ENCODE peak calls at places on chromosomes 4 and X, in nine cellular contexts. One of them, this sample, is unnamed.

GRCh38 chr4:184653650-184654049 is 4.1 kb downstream of the PRIMPOL start:
- DNase-seq in lung: no peak
- DNase-seq in tibial artery: no peak
- DNase-seq in adrenal gland: no peak
- DNase-seq in mammary epithelial cell: no peak
- DNase-seq in SK-N-SH: no peak
- DNase-seq in OCI-LY7: no peak
- DNase-seq in coronary artery: no peak
- DNase-seq in MM.1S: no peak
- DNase-seq in this sample: no peak

GRCh38 chrX:45842916-45843315 is 642.2 kb upstream of the DIPK2B start:
- DNase-seq in mammary epithelial cell: no peak
- DNase-seq in MM.1S: no peak
- DNase-seq in adrenal gland: no peak
- DNase-seq in coronary artery: no peak
- DNase-seq in tibial artery: no peak
- DNase-seq in lung: no peak
- DNase-seq in SK-N-SH: no peak
- DNase-seq in OCI-LY7: no peak
- DNase-seq in this sample: no peak

GRCh38 chr4:40196724-40197281 is at the start of gene RHOH:
- DNase-seq in OCI-LY7: peak; percentile 93
- DNase-seq in tibial artery: no peak
- DNase-seq in SK-N-SH: no peak
- DNase-seq in adrenal gland: no peak
- DNase-seq in mammary epithelial cell: no peak
- DNase-seq in lung: no peak
- DNase-seq in coronary artery: no peak
- DNase-seq in MM.1S: peak; percentile 94
- DNase-seq in this sample: no peak

GRCh38 chr4:59086410-59086809 is 1976.2 kb upstream of the IGFBP7 start:
- DNase-seq in mammary epithelial cell: no peak
- DNase-seq in coronary artery: no peak
- DNase-seq in lung: no peak
- DNase-seq in MM.1S: no peak
- DNase-seq in SK-N-SH: no peak
- DNase-seq in adrenal gland: no peak
- DNase-seq in OCI-LY7: no peak
- DNase-seq in tibial artery: no peak
- DNase-seq in this sample: no peak

GRCh38 chr4:187478292-187479205 is 517.0 kb upstream of the ZFP42 start:
- DNase-seq in MM.1S: no peak
- DNase-seq in OCI-LY7: no peak
- DNase-seq in SK-N-SH: no peak
- DNase-seq in lung: no peak
- DNase-seq in coronary artery: peak; percentile 80
- DNase-seq in adrenal gland: no peak
- DNase-seq in mammary epithelial cell: peak; percentile 35
- DNase-seq in tibial artery: peak; percentile 40
- DNase-seq in this sample: peak; percentile 21

GRCh38 chr4:725368-726234 is 20.0 kb downstream of the PCGF3 start:
- DNase-seq in adrenal gland: peak; percentile 63
- DNase-seq in lung: no peak
- DNase-seq in mammary epithelial cell: no peak
- DNase-seq in SK-N-SH: no peak
- DNase-seq in OCI-LY7: no peak
- DNase-seq in MM.1S: no peak
- DNase-seq in tibial artery: no peak
- DNase-seq in coronary artery: no peak
- DNase-seq in this sample: no peak

GRCh38 chr4:74056114-74056857 is 17.8 kb upstream of the CXCL3 start:
- DNase-seq in lung: no peak
- DNase-seq in coronary artery: no peak
- DNase-seq in MM.1S: no peak
- DNase-seq in SK-N-SH: no peak
- DNase-seq in mammary epithelial cell: peak; percentile 51
- DNase-seq in adrenal gland: no peak
- DNase-seq in tibial artery: no peak
- DNase-seq in OCI-LY7: no peak
- DNase-seq in this sample: peak; percentile 44

GRCh38 chrX:49844622-49845021 is 15.5 kb downstream of the PAGE4 start:
- DNase-seq in adrenal gland: no peak
- DNase-seq in OCI-LY7: no peak
- DNase-seq in MM.1S: no peak
- DNase-seq in tibial artery: no peak
- DNase-seq in coronary artery: no peak
- DNase-seq in lung: no peak
- DNase-seq in mammary epithelial cell: no peak
- DNase-seq in SK-N-SH: no peak
- DNase-seq in this sample: no peak

GRCh38 chr4:16082424-16083216 is 1.2 kb downstream of the PROM1 start:
- DNase-seq in coronary artery: no peak
- DNase-seq in OCI-LY7: no peak
- DNase-seq in SK-N-SH: peak; percentile 73
- DNase-seq in mammary epithelial cell: peak; percentile 9
- DNase-seq in tibial artery: no peak
- DNase-seq in lung: peak; percentile 34
- DNase-seq in adrenal gland: no peak
- DNase-seq in MM.1S: no peak
- DNase-seq in this sample: peak; percentile 11

GRCh38 chr4:76601791-76602190 is 166.8 kb downstream of the SHROOM3 start:
- DNase-seq in SK-N-SH: no peak
- DNase-seq in OCI-LY7: no peak
- DNase-seq in lung: no peak
- DNase-seq in mammary epithelial cell: no peak
- DNase-seq in coronary artery: no peak
- DNase-seq in adrenal gland: no peak
- DNase-seq in tibial artery: no peak
- DNase-seq in MM.1S: peak; percentile 44
- DNase-seq in this sample: no peak

GRCh38 chrX:134095366-134095765 is 110.0 kb upstream of the GPC3 start:
- DNase-seq in lung: no peak
- DNase-seq in SK-N-SH: no peak
- DNase-seq in MM.1S: no peak
- DNase-seq in OCI-LY7: no peak
- DNase-seq in adrenal gland: no peak
- DNase-seq in mammary epithelial cell: no peak
- DNase-seq in coronary artery: no peak
- DNase-seq in tibial artery: no peak
- DNase-seq in this sample: no peak

GRCh38 chr4:25939330-25939729 is 25.3 kb downstream of the SMIM20 start:
- DNase-seq in lung: no peak
- DNase-seq in mammary epithelial cell: no peak
- DNase-seq in MM.1S: no peak
- DNase-seq in OCI-LY7: no peak
- DNase-seq in tibial artery: no peak
- DNase-seq in adrenal gland: no peak
- DNase-seq in coronary artery: no peak
- DNase-seq in SK-N-SH: no peak
- DNase-seq in this sample: no peak
- TF ChIP-seq CTCF in lung: no peak
- TF ChIP-seq CTCF in mammary epithelial cell: no peak
- TF ChIP-seq CTCF in MM.1S: peak; percentile 13
- TF ChIP-seq CTCF in OCI-LY7: peak; percentile 41
- TF ChIP-seq CTCF in tibial artery: no peak
- TF ChIP-seq CTCF in adrenal gland: no peak
- TF ChIP-seq CTCF in coronary artery: no peak
- TF ChIP-seq CTCF in SK-N-SH: no peak
- TF ChIP-seq CTCF in this sample: no peak

GRCh38 chrX:84735025-84735424 is 232.8 kb upstream of the HDX start:
- DNase-seq in OCI-LY7: no peak
- DNase-seq in lung: no peak
- DNase-seq in adrenal gland: no peak
- DNase-seq in coronary artery: no peak
- DNase-seq in tibial artery: no peak
- DNase-seq in MM.1S: no peak
- DNase-seq in SK-N-SH: no peak
- DNase-seq in mammary epithelial cell: peak; percentile 77
- DNase-seq in this sample: no peak
- H3K27ac ChIP-seq in OCI-LY7: no peak overlapping the region
- H3K27ac ChIP-seq in lung: no peak overlapping the region
- H3K27ac ChIP-seq in adrenal gland: no peak overlapping the region
- H3K27ac ChIP-seq in coronary artery: no peak overlapping the region
- H3K27ac ChIP-seq in tibial artery: no peak overlapping the region
- H3K27ac ChIP-seq in MM.1S: no peak overlapping the region
- H3K27ac ChIP-seq in SK-N-SH: no peak overlapping the region
- H3K27ac ChIP-seq in mammary epithelial cell: no peak overlapping the region
- H3K27ac ChIP-seq in this sample: no peak overlapping the region

DNA sequence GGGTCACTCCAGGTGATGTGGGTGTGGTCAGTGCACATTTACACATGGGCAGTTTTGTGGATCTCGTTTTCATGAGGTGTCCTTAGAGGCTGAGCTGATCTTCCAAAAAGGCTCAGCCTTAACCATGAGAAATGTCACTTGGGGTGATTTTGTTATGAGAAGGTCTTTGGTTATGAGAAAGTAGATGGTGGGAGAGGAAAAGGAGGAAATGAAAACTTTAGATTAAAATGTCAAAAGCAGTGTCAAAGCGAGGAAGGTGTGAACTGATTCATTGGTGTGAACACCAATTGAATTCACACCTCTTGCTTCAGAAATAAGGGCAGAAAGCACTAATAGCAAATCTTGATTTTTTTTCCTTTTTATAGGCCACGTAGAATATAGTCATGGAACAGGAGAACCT is 100.2 kb upstream of the ANXA3 start:
- DNase-seq in OCI-LY7: no peak
- DNase-seq in mammary epithelial cell: no peak
- DNase-seq in SK-N-SH: no peak
- DNase-seq in coronary artery: no peak
- DNase-seq in MM.1S: no peak
- DNase-seq in tibial artery: no peak
- DNase-seq in adrenal gland: no peak
- DNase-seq in lung: no peak
- DNase-seq in this sample: no peak
- TF ChIP-seq CTCF in OCI-LY7: no peak
- TF ChIP-seq CTCF in mammary epithelial cell: no peak
- TF ChIP-seq CTCF in SK-N-SH: no peak
- TF ChIP-seq CTCF in coronary artery: no peak
- TF ChIP-seq CTCF in MM.1S: no peak
- TF ChIP-seq CTCF in tibial artery: no peak
- TF ChIP-seq CTCF in adrenal gland: no peak
- TF ChIP-seq CTCF in lung: no peak
- TF ChIP-seq CTCF in this sample: no peak

GRCh38 chrX:141989802-141990201 is 86.1 kb downstream of the MAGEC1 start:
- DNase-seq in mammary epithelial cell: no peak
- DNase-seq in tibial artery: peak; percentile 27
- DNase-seq in coronary artery: no peak
- DNase-seq in OCI-LY7: no peak
- DNase-seq in lung: no peak
- DNase-seq in SK-N-SH: no peak
- DNase-seq in adrenal gland: no peak
- DNase-seq in MM.1S: no peak
- DNase-seq in this sample: no peak
- H3K27ac ChIP-seq in mammary epithelial cell: no peak overlapping the region
- H3K27ac ChIP-seq in tibial artery: no peak overlapping the region
- H3K27ac ChIP-seq in coronary artery: no peak overlapping the region
- H3K27ac ChIP-seq in OCI-LY7: no peak overlapping the region
- H3K27ac ChIP-seq in lung: no peak overlapping the region
- H3K27ac ChIP-seq in SK-N-SH: peak overlapping the region; percentile 54
- H3K27ac ChIP-seq in adrenal gland: no peak overlapping the region
- H3K27ac ChIP-seq in MM.1S: no peak overlapping the region
- H3K27ac ChIP-seq in this sample: no peak overlapping the region

GRCh38 chr4:165343353-165344191 is 16.1 kb downstream of the MSMO1 start:
- DNase-seq in OCI-LY7: peak; percentile 42
- DNase-seq in SK-N-SH: no peak
- DNase-seq in tibial artery: no peak
- DNase-seq in mammary epithelial cell: no peak
- DNase-seq in adrenal gland: no peak
- DNase-seq in coronary artery: no peak
- DNase-seq in MM.1S: peak; percentile 9
- DNase-seq in lung: no peak
- DNase-seq in this sample: no peak
- TF ChIP-seq CTCF in OCI-LY7: peak; percentile 78
- TF ChIP-seq CTCF in SK-N-SH: peak; percentile 56
- TF ChIP-seq CTCF in tibial artery: no peak
- TF ChIP-seq CTCF in mammary epithelial cell: peak; percentile 25
- TF ChIP-seq CTCF in adrenal gland: no peak
- TF ChIP-seq CTCF in coronary artery: no peak
- TF ChIP-seq CTCF in MM.1S: peak; percentile 17
- TF ChIP-seq CTCF in lung: no peak
- TF ChIP-seq CTCF in this sample: peak; percentile 36

This sample was measured in RWPE1.